ENCODE peak calls at places on chromosomes 6 and 20, in five cellular contexts. One of them, this sample, is unnamed.
A peak's percentile ranks its signal among the peaks of the same experiment; 100 is the strongest.

GRCh38 chr6:170203212-170203611 is 87.7 kb downstream of the DLL1 start:
- DNase-seq in omental fat pad: no peak
- DNase-seq in A172: no peak
- DNase-seq in NCI-H446: no peak
- DNase-seq in naive thymus-derived CD8-positive, alpha-beta T cell: no peak
- DNase-seq in this sample: no peak

GRCh38 chr20:13251556-13251955 is 30.5 kb downstream of the ISM1 start:
- DNase-seq in omental fat pad: no peak
- DNase-seq in A172: no peak
- DNase-seq in NCI-H446: no peak
- DNase-seq in naive thymus-derived CD8-positive, alpha-beta T cell: no peak
- DNase-seq in this sample: no peak

GRCh38 chr20:43904778-43905177 is 9.9 kb upstream of the TOX2 start:
- DNase-seq in omental fat pad: no peak
- DNase-seq in A172: no peak
- DNase-seq in NCI-H446: no peak
- DNase-seq in naive thymus-derived CD8-positive, alpha-beta T cell: no peak
- DNase-seq in this sample: no peak

GRCh38 chr6:139099984-139100383 is 34.9 kb upstream of the HECA start:
- DNase-seq in omental fat pad: no peak
- DNase-seq in A172: no peak
- DNase-seq in NCI-H446: no peak
- DNase-seq in naive thymus-derived CD8-positive, alpha-beta T cell: no peak
- DNase-seq in this sample: no peak

GRCh38 chr6:118770835-118771234 is 119.4 kb upstream of the CEP85L start:
- DNase-seq in omental fat pad: no peak
- DNase-seq in A172: no peak
- DNase-seq in NCI-H446: no peak
- DNase-seq in naive thymus-derived CD8-positive, alpha-beta T cell: no peak
- DNase-seq in this sample: no peak

GRCh38 chr6:16004934-16005673 is 123.8 kb upstream of the MYLIP start:
- DNase-seq in omental fat pad: no peak
- DNase-seq in A172: no peak
- DNase-seq in NCI-H446: no peak
- DNase-seq in naive thymus-derived CD8-positive, alpha-beta T cell: no peak
- DNase-seq in this sample: no peak

GRCh38 chr6:118509009-118509617 is 39.0 kb upstream of the PLN start:
- DNase-seq in omental fat pad: no peak
- DNase-seq in A172: peak; percentile 2
- DNase-seq in NCI-H446: no peak
- DNase-seq in naive thymus-derived CD8-positive, alpha-beta T cell: no peak
- DNase-seq in this sample: no peak

GRCh38 chr20:39611901-39612300 is 649.8 kb downstream of the DHX35 start:
- DNase-seq in omental fat pad: no peak
- DNase-seq in A172: no peak
- DNase-seq in NCI-H446: no peak
- DNase-seq in naive thymus-derived CD8-positive, alpha-beta T cell: no peak
- DNase-seq in this sample: no peak

GRCh38 chr6:33323623-33323948 is 6.0 kb upstream of the ZBTB22 start:
- DNase-seq in omental fat pad: no peak
- DNase-seq in A172: no peak
- DNase-seq in NCI-H446: no peak
- DNase-seq in naive thymus-derived CD8-positive, alpha-beta T cell: no peak
- DNase-seq in this sample: no peak

GRCh38 chr20:33521461-33521860 is 31.6 kb downstream of the CBFA2T2 start:
- DNase-seq in omental fat pad: no peak
- DNase-seq in A172: no peak
- DNase-seq in NCI-H446: no peak
- DNase-seq in naive thymus-derived CD8-positive, alpha-beta T cell: no peak
- DNase-seq in this sample: no peak

GRCh38 chr6:12119085-12119588 is 107.0 kb downstream of the HIVEP1 start:
- DNase-seq in omental fat pad: no peak
- DNase-seq in A172: no peak
- DNase-seq in NCI-H446: no peak
- DNase-seq in naive thymus-derived CD8-positive, alpha-beta T cell: peak; percentile 20
- DNase-seq in this sample: peak; percentile 7

GRCh38 chr6:114471450-114471849 is 128.6 kb upstream of the HS3ST5 start:
- DNase-seq in omental fat pad: no peak
- DNase-seq in A172: no peak
- DNase-seq in NCI-H446: no peak
- DNase-seq in naive thymus-derived CD8-positive, alpha-beta T cell: no peak
- DNase-seq in this sample: no peak

GRCh38 chr6:110364364-110364763 is 6.2 kb upstream of the METTL24 start:
- DNase-seq in omental fat pad: no peak
- DNase-seq in A172: no peak
- DNase-seq in NCI-H446: no peak
- DNase-seq in naive thymus-derived CD8-positive, alpha-beta T cell: no peak
- DNase-seq in this sample: no peak

GRCh38 chr6:112007805-112008204 is 46.1 kb upstream of the CCN6 start:
- DNase-seq in omental fat pad: no peak
- DNase-seq in A172: no peak
- DNase-seq in NCI-H446: no peak
- DNase-seq in naive thymus-derived CD8-positive, alpha-beta T cell: no peak
- DNase-seq in this sample: no peak

GRCh38 chr6:134640975-134641429 is 308.9 kb downstream of the ALDH8A1 start:
- DNase-seq in omental fat pad: peak; percentile 53
- DNase-seq in A172: peak; percentile 86
- DNase-seq in NCI-H446: peak; percentile 61
- DNase-seq in naive thymus-derived CD8-positive, alpha-beta T cell: peak; percentile 67
- DNase-seq in this sample: peak; percentile 71

GRCh38 chr6:138389551-138389950 is 11.8 kb downstream of the SMIM28 start:
- DNase-seq in omental fat pad: no peak
- DNase-seq in A172: no peak
- DNase-seq in NCI-H446: no peak
- DNase-seq in naive thymus-derived CD8-positive, alpha-beta T cell: no peak
- DNase-seq in this sample: no peak

GRCh38 chr20:38726849-38727601 is 2.7 kb downstream of the SLC32A1 start:
- DNase-seq in omental fat pad: no peak
- DNase-seq in A172: no peak
- DNase-seq in NCI-H446: no peak
- DNase-seq in naive thymus-derived CD8-positive, alpha-beta T cell: peak; percentile 49
- DNase-seq in this sample: peak; percentile 41

GRCh38 chr6:134520181-134521115 is 202.5 kb upstream of the SGK1 start:
- DNase-seq in omental fat pad: no peak
- DNase-seq in A172: peak; percentile 27
- DNase-seq in NCI-H446: no peak
- DNase-seq in naive thymus-derived CD8-positive, alpha-beta T cell: no peak
- DNase-seq in this sample: no peak

GRCh38 chr20:12570371-12570770 is 438.4 kb upstream of the SPTLC3 start:
- DNase-seq in omental fat pad: no peak
- DNase-seq in A172: peak; percentile 4
- DNase-seq in NCI-H446: no peak
- DNase-seq in naive thymus-derived CD8-positive, alpha-beta T cell: no peak
- DNase-seq in this sample: no peak

GRCh38 chr20:47927385-47927851 is 142.1 kb upstream of the SULF2 start:
- DNase-seq in omental fat pad: no peak
- DNase-seq in A172: peak; percentile 66
- DNase-seq in NCI-H446: no peak
- DNase-seq in naive thymus-derived CD8-positive, alpha-beta T cell: no peak
- DNase-seq in this sample: no peak

GRCh38 chr6:87152528-87152950 is 2.8 kb upstream of the ZNF292 start:
- DNase-seq in omental fat pad: no peak
- DNase-seq in A172: no peak
- DNase-seq in NCI-H446: no peak
- DNase-seq in naive thymus-derived CD8-positive, alpha-beta T cell: no peak
- DNase-seq in this sample: no peak

GRCh38 chr6:85594197-85594930 is 706 bp upstream of the SNX14 start:
- DNase-seq in omental fat pad: no peak
- DNase-seq in A172: peak; percentile 10
- DNase-seq in NCI-H446: no peak
- DNase-seq in naive thymus-derived CD8-positive, alpha-beta T cell: no peak
- DNase-seq in this sample: no peak

This sample was measured in naive B cell.